ENCODE peak calls at places on chromosomes 1 and 21, in seven cellular contexts. One of them, this sample, is unnamed.

GRCh38 chr1:221793439-221794078 is 51.7 kb upstream of the DUSP10 start:
- DNase-seq in activated naive CD8-positive, alpha-beta T cell treated with anti-CD3 and anti-CD28 coated beads for 36 hours: no peak
- DNase-seq in NCI-H510A: no peak
- DNase-seq in AG08395: no peak
- DNase-seq in amniotic stem cell: no peak
- DNase-seq in naive B cell: peak
- DNase-seq in NCI-H2081: no peak
- DNase-seq in this sample: no peak

GRCh38 chr1:197908695-197909336 is 6.4 kb downstream of the C1orf53 start:
- DNase-seq in activated naive CD8-positive, alpha-beta T cell treated with anti-CD3 and anti-CD28 coated beads for 36 hours: no peak
- DNase-seq in NCI-H510A: no peak
- DNase-seq in AG08395: no peak
- DNase-seq in amniotic stem cell: no peak
- DNase-seq in naive B cell: no peak
- DNase-seq in NCI-H2081: no peak
- DNase-seq in this sample: no peak

GRCh38 chr1:222732216-222733159 is 4.5 kb upstream of the FAM177B start:
- DNase-seq in activated naive CD8-positive, alpha-beta T cell treated with anti-CD3 and anti-CD28 coated beads for 36 hours: no peak
- DNase-seq in NCI-H510A: no peak
- DNase-seq in AG08395: no peak
- DNase-seq in amniotic stem cell: no peak
- DNase-seq in naive B cell: peak
- DNase-seq in NCI-H2081: no peak
- DNase-seq in this sample: no peak

GRCh38 chr21:35011681-35012080 is 37.4 kb downstream of the RUNX1 start:
- DNase-seq in activated naive CD8-positive, alpha-beta T cell treated with anti-CD3 and anti-CD28 coated beads for 36 hours: no peak
- DNase-seq in NCI-H510A: no peak
- DNase-seq in AG08395: no peak
- DNase-seq in amniotic stem cell: no peak
- DNase-seq in naive B cell: no peak
- DNase-seq in NCI-H2081: no peak
- DNase-seq in this sample: no peak

GRCh38 chr1:201419737-201420607 is 1.6 kb downstream of the TNNI1 start:
- DNase-seq in activated naive CD8-positive, alpha-beta T cell treated with anti-CD3 and anti-CD28 coated beads for 36 hours: no peak
- DNase-seq in NCI-H510A: no peak
- DNase-seq in AG08395: no peak
- DNase-seq in amniotic stem cell: no peak
- DNase-seq in naive B cell: no peak
- DNase-seq in NCI-H2081: no peak
- DNase-seq in this sample: peak

GRCh38 chr1:223344491-223344890 is 19.5 kb downstream of the SUSD4 start:
- DNase-seq in activated naive CD8-positive, alpha-beta T cell treated with anti-CD3 and anti-CD28 coated beads for 36 hours: no peak
- DNase-seq in NCI-H510A: no peak
- DNase-seq in AG08395: no peak
- DNase-seq in amniotic stem cell: no peak
- DNase-seq in naive B cell: no peak
- DNase-seq in NCI-H2081: no peak
- DNase-seq in this sample: no peak

GRCh38 chr1:20660363-20661234 is 570 bp downstream of the DDOST start:
- DNase-seq in activated naive CD8-positive, alpha-beta T cell treated with anti-CD3 and anti-CD28 coated beads for 36 hours: no peak
- DNase-seq in NCI-H510A: no peak
- DNase-seq in AG08395: no peak
- DNase-seq in amniotic stem cell: no peak
- DNase-seq in naive B cell: no peak
- DNase-seq in NCI-H2081: no peak
- DNase-seq in this sample: no peak

GRCh38 chr1:47876587-47876963 is 120.6 kb downstream of the TRABD2B start:
- DNase-seq in activated naive CD8-positive, alpha-beta T cell treated with anti-CD3 and anti-CD28 coated beads for 36 hours: no peak
- DNase-seq in NCI-H510A: no peak
- DNase-seq in AG08395: no peak
- DNase-seq in amniotic stem cell: no peak
- DNase-seq in naive B cell: no peak
- DNase-seq in NCI-H2081: no peak
- DNase-seq in this sample: no peak

GRCh38 chr1:218763538-218763937 is 410.1 kb upstream of the LYPLAL1 start:
- DNase-seq in activated naive CD8-positive, alpha-beta T cell treated with anti-CD3 and anti-CD28 coated beads for 36 hours: no peak
- DNase-seq in NCI-H510A: no peak
- DNase-seq in AG08395: no peak
- DNase-seq in amniotic stem cell: no peak
- DNase-seq in naive B cell: no peak
- DNase-seq in NCI-H2081: no peak
- DNase-seq in this sample: no peak

GRCh38 chr1:229087339-229087738 is 183.6 kb upstream of the RAB4A start:
- DNase-seq in activated naive CD8-positive, alpha-beta T cell treated with anti-CD3 and anti-CD28 coated beads for 36 hours: no peak
- DNase-seq in NCI-H510A: no peak
- DNase-seq in AG08395: peak
- DNase-seq in amniotic stem cell: no peak
- DNase-seq in naive B cell: no peak
- DNase-seq in NCI-H2081: no peak
- DNase-seq in this sample: no peak

GRCh38 chr1:220962031-220962751 is 82.9 kb downstream of the HLX start:
- DNase-seq in activated naive CD8-positive, alpha-beta T cell treated with anti-CD3 and anti-CD28 coated beads for 36 hours: no peak
- DNase-seq in NCI-H510A: no peak
- DNase-seq in AG08395: peak
- DNase-seq in amniotic stem cell: peak
- DNase-seq in naive B cell: no peak
- DNase-seq in NCI-H2081: no peak
- DNase-seq in this sample: peak

This sample was measured in HS-27A.